ENCODE peak calls at places on chromosomes 6 and 20, in eight cellular contexts. One of them, this sample, is unnamed.

GRCh38 chr20:51335329-51335841 is 207.1 kb downstream of the NFATC2 start:
- DNase-seq in upper lobe of left lung: no peak
- DNase-seq in prostate gland: no peak
- DNase-seq in body of pancreas: no peak
- DNase-seq in IMR-90: peak; percentile 100
- DNase-seq in spleen: no peak
- DNase-seq in stomach: no peak
- DNase-seq in uterus: no peak
- DNase-seq in this sample: peak; percentile 67

GRCh38 chr20:32880635-32881034 is 21.9 kb downstream of the EFCAB8 start:
- DNase-seq in upper lobe of left lung: no peak
- DNase-seq in prostate gland: no peak
- DNase-seq in body of pancreas: no peak
- DNase-seq in IMR-90: no peak
- DNase-seq in spleen: no peak
- DNase-seq in stomach: no peak
- DNase-seq in uterus: no peak
- DNase-seq in this sample: no peak

GRCh38 chr6:130365166-130366010 is 429 bp upstream of the TMEM200A start:
- DNase-seq in upper lobe of left lung: peak; percentile 26
- DNase-seq in prostate gland: no peak
- DNase-seq in body of pancreas: peak; percentile 41
- DNase-seq in IMR-90: peak; percentile 70
- DNase-seq in spleen: peak; percentile 83
- DNase-seq in stomach: peak; percentile 62
- DNase-seq in uterus: peak; percentile 85
- DNase-seq in this sample: no peak

GRCh38 chr6:57423468-57423867 is 106.0 kb downstream of the PRIM2 start:
- DNase-seq in upper lobe of left lung: no peak
- DNase-seq in prostate gland: no peak
- DNase-seq in body of pancreas: no peak
- DNase-seq in IMR-90: no peak
- DNase-seq in spleen: no peak
- DNase-seq in stomach: no peak
- DNase-seq in uterus: no peak
- DNase-seq in this sample: no peak

GRCh38 chr6:5763407-5763806 is 243.3 kb downstream of the NRN1 start:
- DNase-seq in upper lobe of left lung: no peak
- DNase-seq in prostate gland: no peak
- DNase-seq in body of pancreas: no peak
- DNase-seq in IMR-90: peak; percentile 31
- DNase-seq in spleen: no peak
- DNase-seq in stomach: no peak
- DNase-seq in uterus: no peak
- DNase-seq in this sample: peak; percentile 33

GRCh38 chr20:34581341-34582189 is 23.0 kb downstream of the MAP1LC3A start:
- DNase-seq in upper lobe of left lung: no peak
- DNase-seq in prostate gland: no peak
- DNase-seq in body of pancreas: no peak
- DNase-seq in IMR-90: peak; percentile 70
- DNase-seq in spleen: no peak
- DNase-seq in stomach: no peak
- DNase-seq in uterus: no peak
- DNase-seq in this sample: no peak

GRCh38 chr6:136921521-136921935 is 573 bp upstream of the SLC35D3 start:
- DNase-seq in upper lobe of left lung: no peak
- DNase-seq in prostate gland: no peak
- DNase-seq in body of pancreas: peak; percentile 25
- DNase-seq in IMR-90: no peak
- DNase-seq in spleen: no peak
- DNase-seq in stomach: no peak
- DNase-seq in uterus: no peak
- DNase-seq in this sample: no peak

GRCh38 chr6:14231071-14231483 is 113.5 kb downstream of the CD83 start:
- DNase-seq in upper lobe of left lung: peak; percentile 82
- DNase-seq in prostate gland: peak; percentile 8
- DNase-seq in body of pancreas: no peak
- DNase-seq in IMR-90: no peak
- DNase-seq in spleen: no peak
- DNase-seq in stomach: no peak
- DNase-seq in uterus: no peak
- DNase-seq in this sample: no peak

GRCh38 chr20:3935295-3935955 is 46.2 kb downstream of the PANK2 start:
- DNase-seq in upper lobe of left lung: no peak
- DNase-seq in prostate gland: peak; percentile 63
- DNase-seq in body of pancreas: no peak
- DNase-seq in IMR-90: no peak
- DNase-seq in spleen: no peak
- DNase-seq in stomach: no peak
- DNase-seq in uterus: peak; percentile 55
- DNase-seq in this sample: no peak

GRCh38 chr20:57663241-57663640 is 43.0 kb upstream of the ZBP1 start:
- DNase-seq in upper lobe of left lung: peak; percentile 8
- DNase-seq in prostate gland: no peak
- DNase-seq in body of pancreas: no peak
- DNase-seq in IMR-90: no peak
- DNase-seq in spleen: peak; percentile 55
- DNase-seq in stomach: no peak
- DNase-seq in uterus: peak; percentile 8
- DNase-seq in this sample: no peak

GRCh38 chr6:111844376-111844775 is 28.9 kb downstream of the FYN start:
- DNase-seq in upper lobe of left lung: no peak
- DNase-seq in prostate gland: no peak
- DNase-seq in body of pancreas: no peak
- DNase-seq in IMR-90: no peak
- DNase-seq in spleen: no peak
- DNase-seq in stomach: no peak
- DNase-seq in uterus: no peak
- DNase-seq in this sample: no peak

GRCh38 chr6:30836431-30836866 is 47.9 kb upstream of the DDR1 start:
- DNase-seq in upper lobe of left lung: peak; percentile 72
- DNase-seq in prostate gland: peak; percentile 53
- DNase-seq in body of pancreas: no peak
- DNase-seq in IMR-90: peak; percentile 54
- DNase-seq in spleen: no peak
- DNase-seq in stomach: no peak
- DNase-seq in uterus: no peak
- DNase-seq in this sample: no peak

GRCh38 chr6:129981598-129981997 is 36.8 kb upstream of the L3MBTL3 start:
- DNase-seq in upper lobe of left lung: no peak
- DNase-seq in prostate gland: no peak
- DNase-seq in body of pancreas: no peak
- DNase-seq in IMR-90: peak; percentile 33
- DNase-seq in spleen: no peak
- DNase-seq in stomach: no peak
- DNase-seq in uterus: no peak
- DNase-seq in this sample: no peak

GRCh38 chr6:85403331-85404015 is 46.4 kb upstream of the NT5E start:
- DNase-seq in upper lobe of left lung: no peak
- DNase-seq in prostate gland: no peak
- DNase-seq in body of pancreas: no peak
- DNase-seq in IMR-90: peak; percentile 92
- DNase-seq in spleen: no peak
- DNase-seq in stomach: no peak
- DNase-seq in uterus: no peak
- DNase-seq in this sample: peak; percentile 41

GRCh38 chr6:32968770-32969684 is 633 bp downstream of the BRD2 start:
- DNase-seq in upper lobe of left lung: peak; percentile 74
- DNase-seq in prostate gland: peak; percentile 70
- DNase-seq in body of pancreas: peak; percentile 77
- DNase-seq in IMR-90: peak; percentile 77
- DNase-seq in spleen: peak; percentile 90
- DNase-seq in stomach: peak; percentile 79
- DNase-seq in uterus: peak; percentile 70
- DNase-seq in this sample: peak; percentile 45
- TF ChIP-seq POLR2A in upper lobe of left lung: no peak
- TF ChIP-seq POLR2A in prostate gland: no peak
- TF ChIP-seq POLR2A in body of pancreas: peak; percentile 78
- TF ChIP-seq POLR2A in IMR-90: peak; percentile 31
- TF ChIP-seq POLR2A in spleen: no peak
- TF ChIP-seq POLR2A in stomach: no peak
- TF ChIP-seq POLR2A in uterus: no peak
- TF ChIP-seq POLR2A in this sample: peak; percentile 38

GRCh38 chr6:34696739-34697543 is at the start of gene ILRUN:
- DNase-seq in upper lobe of left lung: peak; percentile 96
- DNase-seq in prostate gland: peak; percentile 95
- DNase-seq in body of pancreas: peak; percentile 97
- DNase-seq in IMR-90: peak; percentile 92
- DNase-seq in spleen: peak; percentile 98
- DNase-seq in stomach: peak; percentile 98
- DNase-seq in uterus: peak; percentile 98
- DNase-seq in this sample: peak; percentile 78
- TF ChIP-seq POLR2A in upper lobe of left lung: peak; percentile 86
- TF ChIP-seq POLR2A in prostate gland: peak; percentile 90
- TF ChIP-seq POLR2A in body of pancreas: peak; percentile 71
- TF ChIP-seq POLR2A in IMR-90: no peak
- TF ChIP-seq POLR2A in spleen: peak; percentile 50
- TF ChIP-seq POLR2A in stomach: no peak
- TF ChIP-seq POLR2A in uterus: peak; percentile 82
- TF ChIP-seq POLR2A in this sample: peak; percentile 59

GRCh38 chr6:117574198-117574597 is 28.1 kb downstream of the GOPC start:
- DNase-seq in upper lobe of left lung: no peak
- DNase-seq in prostate gland: no peak
- DNase-seq in body of pancreas: no peak
- DNase-seq in IMR-90: no peak
- DNase-seq in spleen: no peak
- DNase-seq in stomach: no peak
- DNase-seq in uterus: no peak
- DNase-seq in this sample: no peak
- TF ChIP-seq POLR2A in upper lobe of left lung: no peak
- TF ChIP-seq POLR2A in prostate gland: no peak
- TF ChIP-seq POLR2A in body of pancreas: no peak
- TF ChIP-seq POLR2A in IMR-90: no peak
- TF ChIP-seq POLR2A in spleen: no peak
- TF ChIP-seq POLR2A in stomach: no peak
- TF ChIP-seq POLR2A in uterus: no peak
- TF ChIP-seq POLR2A in this sample: no peak

GRCh38 chr6:63573140-63573898 is 1.0 kb downstream of the LOC128125822 start:
- DNase-seq in upper lobe of left lung: peak; percentile 95
- DNase-seq in prostate gland: peak; percentile 97
- DNase-seq in body of pancreas: peak; percentile 92
- DNase-seq in IMR-90: peak; percentile 55
- DNase-seq in spleen: peak; percentile 96
- DNase-seq in stomach: peak; percentile 93
- DNase-seq in uterus: peak; percentile 66
- DNase-seq in this sample: peak; percentile 20
- TF ChIP-seq POLR2A in upper lobe of left lung: peak; percentile 97
- TF ChIP-seq POLR2A in prostate gland: peak; percentile 97
- TF ChIP-seq POLR2A in body of pancreas: peak; percentile 95
- TF ChIP-seq POLR2A in IMR-90: peak; percentile 57
- TF ChIP-seq POLR2A in spleen: peak; percentile 6
- TF ChIP-seq POLR2A in stomach: no peak
- TF ChIP-seq POLR2A in uterus: peak; percentile 74
- TF ChIP-seq POLR2A in this sample: peak; percentile 47

GRCh38 chr6:134521116-134521501 is 203.2 kb upstream of the SGK1 start:
- DNase-seq in upper lobe of left lung: no peak
- DNase-seq in prostate gland: no peak
- DNase-seq in body of pancreas: no peak
- DNase-seq in IMR-90: no peak
- DNase-seq in spleen: no peak
- DNase-seq in stomach: peak; percentile 53
- DNase-seq in uterus: no peak
- DNase-seq in this sample: no peak

GRCh38 chr6:134519456-134519855 is 201.5 kb upstream of the SGK1 start:
- DNase-seq in upper lobe of left lung: peak; percentile 74
- DNase-seq in prostate gland: no peak
- DNase-seq in body of pancreas: no peak
- DNase-seq in IMR-90: peak; percentile 51
- DNase-seq in spleen: peak; percentile 84
- DNase-seq in stomach: no peak
- DNase-seq in uterus: no peak
- DNase-seq in this sample: no peak

GRCh38 chr6:134517863-134518262 is 200.0 kb upstream of the SGK1 start:
- DNase-seq in upper lobe of left lung: peak; percentile 47
- DNase-seq in prostate gland: no peak
- DNase-seq in body of pancreas: no peak
- DNase-seq in IMR-90: no peak
- DNase-seq in spleen: no peak
- DNase-seq in stomach: no peak
- DNase-seq in uterus: no peak
- DNase-seq in this sample: no peak

GRCh38 chr6:134523051-134523450 is 205.1 kb upstream of the SGK1 start:
- DNase-seq in upper lobe of left lung: no peak
- DNase-seq in prostate gland: no peak
- DNase-seq in body of pancreas: no peak
- DNase-seq in IMR-90: no peak
- DNase-seq in spleen: no peak
- DNase-seq in stomach: no peak
- DNase-seq in uterus: no peak
- DNase-seq in this sample: no peak

GRCh38 chr6:134520181-134521115 is 202.5 kb upstream of the SGK1 start:
- DNase-seq in upper lobe of left lung: no peak
- DNase-seq in prostate gland: no peak
- DNase-seq in body of pancreas: no peak
- DNase-seq in IMR-90: peak; percentile 67
- DNase-seq in spleen: no peak
- DNase-seq in stomach: no peak
- DNase-seq in uterus: no peak
- DNase-seq in this sample: no peak
- TF ChIP-seq POLR2A in upper lobe of left lung: no peak
- TF ChIP-seq POLR2A in prostate gland: no peak
- TF ChIP-seq POLR2A in body of pancreas: no peak
- TF ChIP-seq POLR2A in IMR-90: no peak
- TF ChIP-seq POLR2A in spleen: no peak
- TF ChIP-seq POLR2A in stomach: no peak
- TF ChIP-seq POLR2A in uterus: no peak
- TF ChIP-seq POLR2A in this sample: no peak

This sample was measured in H54.